ENCODE peak calls at places on chromosomes 11 and 22, in nine cellular contexts. Y is HFF-Myc; X is T-helper 2 cell; E is activated CD4-positive, alpha-beta T cell treated with anti-CD3 and anti-CD28 coated beads for 24 hours; Q is B cell; I is NCI-H1436 treated with DMSO at 0.1 percent for 48 hours; V is non-pigmented ciliary epithelial cell; P is chondrocyte; M is A172. C is an unnamed sample.

GRCh38 chr11:73412308-73412707 is 36.1 kb downstream of the RELT start:
- DNase-seq in Y (no peak), X (no peak), E (no peak), Q (no peak), I (no peak), V (no peak), P (no peak), M (no peak), C (no peak)

GRCh38 chr11:126352934-126353801 is 2.3 kb upstream of the ST3GAL4 start:
- DNase-seq in Y (peak), X (no peak), E (no peak), Q (no peak), I (no peak), V (no peak), P (no peak), M (no peak), C (no peak)

GRCh38 chr11:120337133-120337895 is 1.1 kb downstream of the ARHGEF12 start:
- DNase-seq in Y (no peak), X (no peak), E (no peak), Q (peak), I (no peak), V (no peak), P (no peak), M (no peak), C (peak)

GRCh38 chr22:30079952-30080533 is at the start of gene HORMAD2:
- DNase-seq in Y (no peak), X (no peak), E (no peak), Q (no peak), I (no peak), V (no peak), P (no peak), M (no peak), C (no peak)

GRCh38 chr11:79413258-79413657 is 27.6 kb downstream of the TENM4 start:
- DNase-seq in Y (peak), X (no peak), E (no peak), Q (no peak), I (no peak), V (no peak), P (no peak), M (peak), C (no peak)

GRCh38 chr11:33949201-33949913 is 57.5 kb upstream of the LMO2 start:
- DNase-seq in Y (no peak), X (no peak), E (no peak), Q (no peak), I (no peak), V (no peak), P (no peak), M (no peak), C (no peak)

GRCh38 chr22:45893516-45893915 is 83.4 kb downstream of the WNT7B start:
- DNase-seq in Y (no peak), X (no peak), E (no peak), Q (no peak), I (no peak), V (peak), P (peak), M (no peak), C (no peak)

GRCh38 chr11:108016647-108017046 is 7.9 kb downstream of the CUL5 start:
- DNase-seq in Y (no peak), X (no peak), E (no peak), Q (no peak), I (no peak), V (no peak), P (no peak), M (no peak), C (no peak)

GRCh38 chr11:128174465-128175101 is 412.8 kb downstream of the ETS1 start:
- DNase-seq in Y (no peak), X (no peak), E (no peak), Q (no peak), I (no peak), V (no peak), P (no peak), M (peak), C (no peak)

GRCh38 chr22:49182416-49182815 is 645.3 kb downstream of the BRD1 start:
- DNase-seq in Y (no peak), X (no peak), E (no peak), Q (no peak), I (no peak), V (no peak), P (peak), M (no peak), C (no peak)

GRCh38 chr11:16857186-16857585 is 118.7 kb downstream of the C11orf58 start:
- DNase-seq in Y (no peak), X (no peak), E (no peak), Q (no peak), I (no peak), V (no peak), P (no peak), M (no peak), C (no peak)

GRCh38 chr11:10818594-10818993 is 9.9 kb upstream of the EIF4G2 start:
- DNase-seq in Y (peak), X (no peak), E (no peak), Q (no peak), I (no peak), V (peak), P (no peak), M (peak), C (no peak)

GRCh38 chr22:44878483-44879300 is 126.3 kb downstream of the ARHGAP8 start:
- DNase-seq in Y (no peak), X (no peak), E (no peak), Q (peak), I (no peak), V (no peak), P (peak), M (no peak), C (no peak)

GRCh38 chr22:49453816-49454215 is 373.9 kb downstream of the BRD1 start:
- DNase-seq in Y (no peak), X (no peak), E (no peak), Q (no peak), I (no peak), V (no peak), P (no peak), M (no peak), C (no peak)